ENCODE peak calls at places on chromosomes 3 and 15, in four cellular contexts. One of them, this sample, is unnamed. For H3K4me1 and H3K36me3, the result is how much of the 10 kb centered on the place peaks cover.

GRCh38 chr3:131750256-131750655 is 247.5 kb upstream of the MRPL3 start:
- DNase-seq in suprapubic skin: no peak
- DNase-seq in lung: no peak
- DNase-seq in mucosa of descending colon: no peak
- DNase-seq in this sample: no peak

GRCh38 chr3:55246016-55246415 is 241.1 kb downstream of the WNT5A start:
- DNase-seq in suprapubic skin: no peak
- DNase-seq in lung: no peak
- DNase-seq in mucosa of descending colon: no peak
- DNase-seq in this sample: no peak

GRCh38 chr15:85858586-85859375 is 64.1 kb upstream of the KLHL25 start:
- DNase-seq in suprapubic skin: no peak
- DNase-seq in lung: peak
- DNase-seq in mucosa of descending colon: peak
- DNase-seq in this sample: no peak

GRCh38 chr15:87211547-87211946 is 1045.0 kb downstream of the NTRK3 start:
- DNase-seq in suprapubic skin: no peak
- DNase-seq in lung: no peak
- DNase-seq in mucosa of descending colon: no peak
- DNase-seq in this sample: no peak

GRCh38 chr15:87212041-87212440 is 1044.5 kb downstream of the NTRK3 start:
- DNase-seq in suprapubic skin: no peak
- DNase-seq in lung: no peak
- DNase-seq in mucosa of descending colon: no peak
- DNase-seq in this sample: no peak

GRCh38 chr15:52392008-52392687 is 96.5 kb upstream of the MYO5C start:
- DNase-seq in suprapubic skin: no peak
- DNase-seq in lung: no peak
- DNase-seq in mucosa of descending colon: no peak
- DNase-seq in this sample: no peak

GRCh38 chr15:64127521-64128275 is 23.8 kb upstream of the SNX22 start:
- DNase-seq in suprapubic skin: no peak
- DNase-seq in lung: no peak
- DNase-seq in mucosa of descending colon: no peak
- DNase-seq in this sample: no peak

GRCh38 chr3:4533489-4534443 is 40.6 kb downstream of the ITPR1 start:
- DNase-seq in suprapubic skin: no peak
- DNase-seq in lung: peak
- DNase-seq in mucosa of descending colon: no peak
- DNase-seq in this sample: no peak

GRCh38 chr3:98521897-98522537 is 685 bp downstream of the CLDND1 start:
- DNase-seq in suprapubic skin: no peak
- DNase-seq in lung: peak
- DNase-seq in mucosa of descending colon: peak
- DNase-seq in this sample: peak

GRCh38 chr15:73952171-73952912 is 26.1 kb downstream of the LOXL1 start:
- DNase-seq in suprapubic skin: no peak
- DNase-seq in lung: no peak
- DNase-seq in mucosa of descending colon: no peak
- DNase-seq in this sample: no peak

GRCh38 chr3:76657909-76658308 is 382.0 kb upstream of the ROBO2 start:
- DNase-seq in suprapubic skin: no peak
- DNase-seq in lung: no peak
- DNase-seq in mucosa of descending colon: no peak
- DNase-seq in this sample: no peak

GRCh38 chr3:151308089-151308488 is 8.5 kb downstream of the GPR87 start:
- DNase-seq in suprapubic skin: no peak
- DNase-seq in lung: no peak
- DNase-seq in mucosa of descending colon: no peak
- DNase-seq in this sample: no peak

GRCh38 chr15:92643849-92644815 is 11.4 kb downstream of the FAM174B start:
- DNase-seq in suprapubic skin: no peak
- DNase-seq in lung: no peak
- DNase-seq in mucosa of descending colon: no peak
- DNase-seq in this sample: no peak

GRCh38 chr15:74191798-74192197 is 10.8 kb downstream of the STRA6 start:
- DNase-seq in suprapubic skin: no peak
- DNase-seq in lung: no peak
- DNase-seq in mucosa of descending colon: no peak
- DNase-seq in this sample: no peak

GRCh38 chr15:31024979-31025378 is 33.6 kb upstream of the MTMR10 start:
- DNase-seq in suprapubic skin: no peak
- DNase-seq in lung: no peak
- DNase-seq in mucosa of descending colon: no peak
- DNase-seq in this sample: no peak

DNA sequence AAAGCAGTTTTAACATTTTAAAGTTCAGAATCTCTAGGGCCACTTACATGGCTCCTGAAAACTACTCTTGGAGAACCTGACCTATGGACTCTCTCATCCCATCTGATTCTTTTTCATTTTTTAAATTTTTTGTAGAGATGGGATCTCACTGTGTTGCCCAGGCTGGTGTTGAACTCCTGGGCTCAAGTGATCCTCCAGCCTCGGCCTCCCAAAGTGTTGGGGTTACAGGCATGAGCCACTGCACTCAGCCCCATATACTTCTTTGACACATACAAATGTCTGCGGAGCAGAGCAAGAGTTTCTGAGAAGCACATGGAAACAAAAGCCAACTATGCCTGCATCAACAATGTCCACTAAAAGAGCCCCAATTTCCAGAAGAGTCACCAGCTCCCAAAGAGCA is 189.8 kb downstream of the FOXP1 start:
- DNase-seq in suprapubic skin: no peak
- DNase-seq in lung: no peak
- DNase-seq in mucosa of descending colon: no peak
- DNase-seq in this sample: no peak
- H3K4me1 ChIP-seq in suprapubic skin: under half
- H3K4me1 ChIP-seq in lung: under half
- H3K4me1 ChIP-seq in mucosa of descending colon: under half
- H3K4me1 ChIP-seq in this sample: under half

GRCh38 chr15:61226313-61227250 is 2.5 kb downstream of the RORA start:
- DNase-seq in suprapubic skin: no peak
- DNase-seq in lung: no peak
- DNase-seq in mucosa of descending colon: no peak
- DNase-seq in this sample: no peak

GRCh38 chr15:61232266-61232665 is 3.2 kb upstream of the RORA start:
- DNase-seq in suprapubic skin: no peak
- DNase-seq in lung: no peak
- DNase-seq in mucosa of descending colon: no peak
- DNase-seq in this sample: no peak

GRCh38 chr15:61227269-61228024 is 1.7 kb downstream of the RORA start:
- DNase-seq in suprapubic skin: no peak
- DNase-seq in lung: peak
- DNase-seq in mucosa of descending colon: peak
- DNase-seq in this sample: no peak

GRCh38 chr15:61228025-61228901 is 839 bp downstream of the RORA start:
- DNase-seq in suprapubic skin: no peak
- DNase-seq in lung: no peak
- DNase-seq in mucosa of descending colon: peak
- DNase-seq in this sample: no peak
- H3K4me3 ChIP-seq in suprapubic skin: peak
- H3K4me3 ChIP-seq in lung: peak
- H3K4me3 ChIP-seq in mucosa of descending colon: no peak
- H3K4me3 ChIP-seq in this sample: peak

DNA sequence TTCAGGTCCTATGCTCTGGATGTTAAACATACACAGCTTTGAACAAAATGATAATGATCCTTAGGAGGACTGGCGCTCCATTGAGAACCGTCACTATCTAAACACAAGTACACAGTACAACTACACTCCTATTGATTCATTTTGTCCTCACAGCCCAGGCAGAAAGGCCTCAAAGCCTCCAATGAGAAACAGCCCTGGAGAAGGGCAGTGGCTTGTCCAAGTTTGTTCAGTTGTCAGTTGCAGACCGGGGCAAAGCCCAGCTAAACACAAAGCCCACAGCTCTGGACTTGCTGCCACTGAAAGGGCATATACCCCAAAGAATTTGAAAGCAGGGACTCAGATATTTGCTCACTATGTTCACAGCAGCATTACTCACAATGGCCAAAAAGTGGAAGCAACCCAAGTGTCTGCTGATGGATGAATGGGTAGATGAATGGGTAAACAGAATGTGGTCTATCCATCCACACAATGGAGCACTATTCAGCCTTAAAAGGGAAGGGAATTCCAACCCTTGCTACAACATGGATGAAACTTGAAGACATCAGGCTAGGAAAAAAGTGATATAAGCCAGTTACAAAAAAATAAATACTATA is 34.7 kb downstream of the NUP210 start:
- DNase-seq in suprapubic skin: no peak
- DNase-seq in lung: no peak
- DNase-seq in mucosa of descending colon: no peak
- DNase-seq in this sample: no peak
- H3K36me3 ChIP-seq in suprapubic skin: under half
- H3K36me3 ChIP-seq in lung: under half
- H3K36me3 ChIP-seq in mucosa of descending colon: under half
- H3K36me3 ChIP-seq in this sample: under half

GRCh38 chr3:60613769-60614303 is 637.4 kb downstream of the FHIT start:
- DNase-seq in suprapubic skin: no peak
- DNase-seq in lung: no peak
- DNase-seq in mucosa of descending colon: no peak
- DNase-seq in this sample: no peak
- H3K4me1 ChIP-seq in suprapubic skin: under half
- H3K4me1 ChIP-seq in lung: under half
- H3K4me1 ChIP-seq in mucosa of descending colon: under half
- H3K4me1 ChIP-seq in this sample: under half

GRCh38 chr3:171965088-171965712 is 74.2 kb upstream of the FNDC3B start:
- DNase-seq in suprapubic skin: no peak
- DNase-seq in lung: no peak
- DNase-seq in mucosa of descending colon: no peak
- DNase-seq in this sample: no peak

GRCh38 chr3:171967137-171967783 is 72.1 kb upstream of the FNDC3B start:
- DNase-seq in suprapubic skin: no peak
- DNase-seq in lung: no peak
- DNase-seq in mucosa of descending colon: no peak
- DNase-seq in this sample: no peak

GRCh38 chr3:171963546-171963945 is 75.8 kb upstream of the FNDC3B start:
- DNase-seq in suprapubic skin: no peak
- DNase-seq in lung: no peak
- DNase-seq in mucosa of descending colon: no peak
- DNase-seq in this sample: no peak

GRCh38 chr3:171967932-171968678 is 71.3 kb upstream of the FNDC3B start:
- DNase-seq in suprapubic skin: no peak
- DNase-seq in lung: no peak
- DNase-seq in mucosa of descending colon: no peak
- DNase-seq in this sample: no peak

DNA sequence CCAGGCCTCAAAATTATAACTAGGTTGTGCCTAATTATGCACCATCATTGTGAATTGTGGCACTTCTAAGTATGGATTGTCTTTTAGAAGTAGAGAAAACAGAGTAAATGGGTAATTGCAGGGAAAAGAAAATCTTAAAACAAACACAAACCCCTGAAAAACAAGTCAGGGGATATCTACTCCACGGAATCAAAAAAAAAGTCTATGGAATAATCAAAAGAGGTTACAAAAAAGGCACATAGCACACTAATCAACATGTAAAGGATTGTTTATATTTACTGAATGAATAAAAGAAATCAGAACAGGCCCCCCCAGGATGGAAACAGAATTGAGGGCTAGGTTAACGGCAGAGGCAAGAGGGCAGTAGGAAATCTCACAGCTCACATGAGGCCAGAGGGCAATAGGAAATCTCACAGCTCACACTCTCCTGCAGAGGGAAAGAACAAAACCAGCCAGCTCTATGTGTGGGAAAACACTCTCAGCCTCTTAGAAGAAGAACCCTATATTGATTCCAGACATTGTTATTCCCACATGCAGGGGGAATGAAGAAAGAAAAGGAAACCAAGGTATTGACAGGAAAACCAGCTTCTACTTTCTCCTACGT is 72.7 kb upstream of the FNDC3B start:
- DNase-seq in suprapubic skin: no peak
- DNase-seq in lung: no peak
- DNase-seq in mucosa of descending colon: no peak
- DNase-seq in this sample: no peak
- H3K4me3 ChIP-seq in suprapubic skin: no peak
- H3K4me3 ChIP-seq in lung: no peak
- H3K4me3 ChIP-seq in mucosa of descending colon: no peak
- H3K4me3 ChIP-seq in this sample: no peak

DNA sequence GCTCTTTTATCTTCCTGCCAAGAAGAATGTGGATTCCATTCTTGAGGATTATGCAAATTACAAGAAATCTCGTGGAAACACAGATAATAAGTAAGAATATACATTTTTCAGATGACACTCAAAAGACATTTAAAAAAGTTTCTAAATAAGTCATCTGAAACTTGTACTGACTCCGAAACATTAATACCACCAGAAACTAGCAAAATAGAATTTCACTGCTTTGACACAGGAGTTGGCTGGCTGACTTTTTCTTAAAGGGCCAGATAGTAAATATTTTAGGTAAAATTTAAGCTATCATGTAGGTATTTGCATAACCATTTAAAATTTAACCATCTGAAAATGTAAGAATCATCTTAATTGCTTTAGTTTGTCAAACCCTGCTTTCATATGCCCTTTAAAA is 20.8 kb downstream of the MORF4L1 start:
- DNase-seq in suprapubic skin: no peak
- DNase-seq in lung: no peak
- DNase-seq in mucosa of descending colon: no peak
- DNase-seq in this sample: no peak
- H3K36me3 ChIP-seq in suprapubic skin: half or more
- H3K36me3 ChIP-seq in lung: under half
- H3K36me3 ChIP-seq in mucosa of descending colon: under half
- H3K36me3 ChIP-seq in this sample: half or more

This sample was measured in RWPE2.